ENCODE peak calls at places on chromosome 4, in nine cellular contexts. N is NCI-H2029 treated with DMSO at 0.1 percent for 48 hours; L is effector CD4-positive, alpha-beta T cell; W is Kasumi-1; T is Ammon's horn; X is thoracic aorta; Y is head of caudate nucleus; I is CD8-positive, alpha-beta memory T cell; U is stimulated activated CD4-positive, alpha-beta T cell treated with anti-CD3 and anti-CD28 coated beads, Interleukin-2, amount 100 ng/mL, for 24 hours. G is an unnamed sample.

GRCh38 chr4:173264245-173264959 is 69.8 kb downstream of the HMGB2 start:
- DNase-seq in U (no peak), X (no peak), W (peak; percentile 64), I (no peak), T (no peak), N (peak; percentile 18), L (no peak), Y (no peak), G (no peak)

GRCh38 chr4:54187148-54187547 is 41.9 kb upstream of the PDGFRA start:
- DNase-seq in T (peak; percentile 60), W (no peak), Y (no peak), I (no peak), L (no peak), N (no peak), X (no peak), U (no peak), G (no peak)

GRCh38 chr4:142160509-142160908 is 524.1 kb downstream of the IL15 start:
- DNase-seq in Y (no peak), X (no peak), W (no peak), U (no peak), L (no peak), I (no peak), N (no peak), T (no peak), G (no peak)

GRCh38 chr4:52926575-52926974 is 64.5 kb downstream of the RASL11B start:
- DNase-seq in I (no peak), L (no peak), W (no peak), U (no peak), X (no peak), T (no peak), N (no peak), Y (no peak), G (no peak)

GRCh38 chr4:125703443-125703842 is 388.7 kb downstream of the FAT4 start:
- DNase-seq in T (no peak), N (no peak), W (no peak), L (no peak), U (no peak), X (no peak), I (no peak), Y (no peak), G (no peak)

GRCh38 chr4:1056671-1057402 is 45.4 kb downstream of the FGFRL1 start:
- DNase-seq in X (no peak), Y (no peak), L (no peak), N (no peak), T (no peak), I (no peak), U (no peak), W (no peak), G (no peak)

GRCh38 chr4:175536852-175537453 is 275.1 kb downstream of the GPM6A start:
- DNase-seq in N (peak; percentile 34), X (no peak), T (peak; percentile 53), I (no peak), L (no peak), Y (no peak), U (no peak), W (peak; percentile 78), G (no peak)

GRCh38 chr4:68683034-68683433 is 12.6 kb upstream of the UGT2B15 start:
- DNase-seq in N (no peak), T (no peak), U (no peak), I (no peak), W (no peak), L (no peak), X (no peak), Y (no peak), G (no peak)

GRCh38 chr4:165864228-165864627 is 8.8 kb upstream of the TLL1 start:
- DNase-seq in T (no peak), N (no peak), U (no peak), I (no peak), X (no peak), W (no peak), Y (no peak), L (no peak), G (no peak)

GRCh38 chr4:184514121-184514988 is 40.0 kb upstream of the IRF2 start:
- DNase-seq in W (peak; percentile 89), X (no peak), L (no peak), T (peak; percentile 82), Y (peak; percentile 88), I (no peak), N (no peak), U (peak; percentile 76), G (no peak)

GRCh38 chr4:140049024-140049923 is 104.7 kb downstream of the MAML3 start:
- DNase-seq in U (peak; percentile 28), I (no peak), T (peak; percentile 84), Y (peak; percentile 84), N (peak; percentile 71), W (peak; percentile 80), X (no peak), L (peak; percentile 19), G (no peak)

GRCh38 chr4:169024762-169025161 is 14.7 kb upstream of the CBR4 start:
- DNase-seq in I (no peak), W (peak; percentile 63), U (no peak), N (peak; percentile 7), T (peak; percentile 76), X (no peak), Y (peak; percentile 48), L (no peak), G (no peak)

GRCh38 chr4:25440478-25441030 is 63.5 kb downstream of the ANAPC4 start:
- DNase-seq in T (peak; percentile 52), N (no peak), I (no peak), X (no peak), W (no peak), L (no peak), Y (peak; percentile 68), U (no peak), G (no peak)

GRCh38 chr4:174260099-174260498 is 23.4 kb downstream of the FBXO8 start:
- DNase-seq in T (no peak), I (no peak), L (no peak), U (no peak), X (no peak), N (no peak), W (no peak), Y (no peak), G (no peak)

GRCh38 chr4:95466791-95467190 is 82.0 kb downstream of the UNC5C start:
- DNase-seq in U (no peak), L (no peak), N (no peak), W (no peak), X (no peak), Y (no peak), I (no peak), T (no peak), G (no peak)

GRCh38 chr4:152293527-152293926 is 242.4 kb downstream of the FBXW7 start:
- DNase-seq in X (no peak), U (no peak), W (no peak), T (no peak), N (no peak), Y (no peak), I (no peak), L (no peak), G (no peak)

GRCh38 chr4:7431696-7432530 is 2.8 kb downstream of the PSAPL1 start:
- DNase-seq in T (no peak), N (no peak), U (no peak), X (no peak), I (no peak), Y (no peak), L (no peak), W (no peak), G (no peak)